ENCODE peak calls at places on chromosomes 6 and 20, in seven cellular contexts. Q is neural crest cell; X is WTC11; I is stimulated activated CD4-positive, alpha-beta T cell treated with anti-CD3 and anti-CD28 coated beads, Interleukin-12 subunit alpha, Interleukin-12 subunit beta, amount 100 ng/mL, for 4 hours; C is fibroblast of pulmonary artery; U is BE2C; M is T-helper 1 cell. N is an unnamed sample.

GRCh38 chr6:125421853-125422252 is 120.1 kb upstream of the HDDC2 start:
- DNase-seq in I (no peak), U (no peak), X (peak), Q (peak), M (no peak), C (peak), N (peak)

GRCh38 chr6:40931927-40932326 is 107.1 kb downstream of the UNC5CL start:
- DNase-seq in Q (no peak), M (no peak), C (peak), I (no peak), U (no peak), X (no peak), N (no peak)

GRCh38 chr6:163311830-163312229 is 102.7 kb upstream of the QKI start:
- DNase-seq in C (no peak), I (no peak), Q (no peak), M (no peak), X (no peak), U (no peak), N (no peak)

GRCh38 chr20:14685179-14685578 is 347.8 kb upstream of the FLRT3 start:
- DNase-seq in Q (no peak), X (no peak), C (no peak), I (no peak), M (no peak), U (no peak), N (no peak)

GRCh38 chr20:25253606-25254275 is 5.9 kb downstream of the PYGB start:
- DNase-seq in U (no peak), Q (no peak), X (no peak), M (no peak), C (no peak), I (no peak), N (no peak)

GRCh38 chr6:126625019-126625418 is 285.1 kb downstream of the CENPW start:
- DNase-seq in I (no peak), M (no peak), C (peak), X (peak), U (no peak), Q (peak), N (peak)

GRCh38 chr6:57324538-57324937 is 7.1 kb downstream of the PRIM2 start:
- DNase-seq in U (no peak), M (peak), C (peak), Q (no peak), I (no peak), X (no peak), N (peak)

GRCh38 chr6:157261606-157262005 is 61.7 kb downstream of the TMEM242 start:
- DNase-seq in Q (no peak), M (no peak), C (no peak), X (no peak), U (no peak), I (no peak), N (no peak)

GRCh38 chr6:134657751-134658522 is 292.0 kb downstream of the ALDH8A1 start:
- DNase-seq in Q (no peak), M (no peak), X (no peak), C (no peak), I (no peak), U (no peak), N (no peak)

GRCh38 chr20:20712474-20713243 is at the start of gene RALGAPA2:
- DNase-seq in M (peak), I (peak), U (peak), Q (peak), C (peak), X (peak), N (peak)

GRCh38 chr20:47704746-47705496 is 80.4 kb downstream of the SULF2 start:
- DNase-seq in Q (no peak), C (peak), X (no peak), U (no peak), M (no peak), I (no peak), N (peak)

GRCh38 chr6:37279366-37280134 is 21.6 kb upstream of the TMEM217 start:
- DNase-seq in M (no peak), I (no peak), X (no peak), Q (no peak), C (peak), U (no peak), N (peak)

GRCh38 chr6:132830236-132830799 is 15.9 kb downstream of the RPS12 start:
- DNase-seq in Q (no peak), M (no peak), I (no peak), C (peak), U (peak), X (no peak), N (peak)

GRCh38 chr6:7939864-7940228 is 29.3 kb upstream of the TXNDC5 start:
- DNase-seq in I (no peak), C (no peak), X (no peak), M (no peak), U (no peak), Q (no peak), N (no peak)

GRCh38 chr20:53829706-53830521 is 236.3 kb upstream of the ZNF217 start:
- DNase-seq in I (no peak), X (no peak), M (no peak), U (no peak), C (peak), Q (no peak), N (peak)

GRCh38 chr6:53494076-53494475 is 50.8 kb downstream of the GCLC start:
- DNase-seq in Q (no peak), X (no peak), U (no peak), I (no peak), C (no peak), M (no peak), N (peak)

GRCh38 chr20:64035933-64036345 is at the start of gene C20orf204:
- DNase-seq in Q (no peak), X (no peak), I (no peak), U (peak), C (no peak), M (no peak), N (no peak)

GRCh38 chr20:32034581-32035397 is 17.3 kb upstream of the HCK start:
- DNase-seq in C (no peak), I (no peak), U (no peak), X (no peak), M (no peak), Q (no peak), N (no peak)

GRCh38 chr6:37077459-37078296 is 72.2 kb downstream of the FGD2 start:
- DNase-seq in I (no peak), X (peak), Q (peak), M (no peak), C (peak), U (peak), N (peak)

GRCh38 chr6:24430086-24430485 is 27.4 kb downstream of the MRS2 start:
- DNase-seq in C (no peak), Q (no peak), I (no peak), X (no peak), U (no peak), M (no peak), N (no peak)

GRCh38 chr20:47816487-47817451 is 31.5 kb upstream of the SULF2 start:
- DNase-seq in M (no peak), Q (no peak), I (no peak), X (no peak), U (no peak), C (no peak), N (no peak)

GRCh38 chr6:28537065-28537464 is 11.4 kb downstream of the GPX5 start:
- DNase-seq in U (peak), I (no peak), M (no peak), X (peak), C (peak), Q (peak), N (peak)

GRCh38 chr6:122869437-122870024 is 80.5 kb downstream of the SMPDL3A start:
- DNase-seq in C (peak), Q (peak), M (peak), X (peak), U (peak), I (no peak), N (peak)

GRCh38 chr6:106746660-106747059 is 117.3 kb downstream of the QRSL1 start:
- DNase-seq in U (no peak), Q (no peak), I (no peak), X (no peak), M (no peak), C (peak), N (peak)

GRCh38 chr6:47135772-47136171 is 93.6 kb upstream of the ADGRF1 start:
- DNase-seq in C (peak), M (no peak), U (no peak), Q (no peak), I (no peak), X (no peak), N (peak)

GRCh38 chr20:62489186-62489939 is 13.6 kb upstream of the GATA5 start:
- DNase-seq in Q (no peak), I (no peak), U (no peak), X (no peak), C (no peak), M (no peak), N (no peak)

GRCh38 chr20:41462372-41463161 is 95.9 kb upstream of the EMILIN3 start:
- DNase-seq in X (no peak), U (no peak), C (no peak), Q (no peak), M (peak), I (no peak), N (no peak)

GRCh38 chr6:150922137-150922536 is 56.6 kb downstream of the MTHFD1L start:
- DNase-seq in M (no peak), X (no peak), U (no peak), I (no peak), Q (no peak), C (no peak), N (peak)

GRCh38 chr20:48187891-48188290 is 402.6 kb upstream of the SULF2 start:
- DNase-seq in M (no peak), Q (no peak), I (no peak), U (no peak), X (no peak), C (no peak), N (peak)

GRCh38 chr6:26251354-26252081 is 113.5 kb upstream of the BTN3A2 start:
- DNase-seq in M (peak), I (no peak), U (peak), X (peak), Q (peak), C (peak), N (peak)

GRCh38 chr6:13908955-13909381 is 15.8 kb upstream of the RNF182 start:
- DNase-seq in U (peak), I (no peak), M (peak), X (peak), Q (peak), C (peak), N (peak)